ENCODE peak calls at places on chromosomes 5 and 9, in ten cellular contexts. N, G, Q, V, P, L, U, M, O and Z are unnamed samples. For H3K9me3, the result is how much of the 10 kb centered on the place peaks cover.

GRCh38 chr5:40660751-40661150 is 19.0 kb upstream of the PTGER4 start:
- DNase-seq in P (no peak), V (no peak), M (no peak), U (no peak), G (no peak), L (no peak), O (no peak), N (no peak), Q (no peak), Z (no peak)

GRCh38 chr5:80140496-80140895 is 105.3 kb downstream of the THBS4 start:
- DNase-seq in M (no peak), L (no peak), U (no peak), Q (no peak), V (no peak), O (no peak), G (no peak), N (no peak), P (no peak), Z (no peak)

GRCh38 chr5:5270958-5271605 is 131.0 kb downstream of the ADAMTS16 start:
- DNase-seq in L (peak), U (no peak), G (peak), N (no peak), Q (no peak), O (no peak), V (peak), P (peak), M (no peak), Z (no peak)

GRCh38 chr5:135367070-135367469 is 32.0 kb downstream of the MACROH2A1 start:
- DNase-seq in P (no peak), O (no peak), Q (no peak), M (no peak), L (no peak), U (no peak), N (no peak), V (no peak), G (no peak), Z (no peak)

GRCh38 chr5:128498844-128499455 is 39.1 kb downstream of the FBN2 start:
- DNase-seq in L (no peak), O (no peak), U (peak), P (no peak), G (no peak), N (peak), Q (no peak), M (no peak), V (peak), Z (no peak)

GRCh38 chr5:81045389-81045807 is 85.2 kb downstream of the RASGRF2 start:
- DNase-seq in U (no peak), Q (no peak), P (no peak), G (no peak), O (no peak), N (no peak), V (no peak), M (no peak), L (no peak), Z (no peak)

GRCh38 chr5:136053336-136054121 is 24.7 kb downstream of the TGFBI start:
- DNase-seq in N (no peak), M (peak), V (peak), O (no peak), Q (no peak), L (no peak), P (no peak), G (no peak), U (no peak), Z (no peak)

GRCh38 chr5:167634432-167634831 is 657.0 kb upstream of the WWC1 start:
- DNase-seq in L (no peak), O (no peak), M (no peak), P (no peak), N (no peak), Q (no peak), V (no peak), U (no peak), G (no peak), Z (no peak)

GRCh38 chr5:73701566-73701965 is 75.6 kb downstream of the ARHGEF28 start:
- DNase-seq in G (no peak), L (no peak), V (peak), U (no peak), Q (no peak), P (no peak), O (no peak), M (no peak), N (no peak), Z (no peak)

GRCh38 chr5:87243161-87243877 is 24.4 kb upstream of the RASA1 start:
- DNase-seq in N (no peak), G (no peak), O (no peak), V (peak), Q (no peak), P (no peak), L (no peak), M (no peak), U (no peak), Z (no peak)

GRCh38 chr5:102090770-102091169 is 205.3 kb downstream of the SLCO4C1 start:
- DNase-seq in M (peak), G (no peak), N (peak), P (no peak), O (no peak), L (no peak), V (peak), U (peak), Q (no peak), Z (no peak)

GRCh38 chr9:112819635-112820496 is 69.3 kb downstream of the SNX30 start:
- DNase-seq in M (peak), G (peak), V (peak), U (peak), L (peak), N (peak), Q (no peak), P (no peak), O (no peak), Z (no peak)

GRCh38 chr5:159184858-159185381 is 24.4 kb downstream of the RNF145 start:
- DNase-seq in Q (no peak), M (no peak), N (no peak), P (no peak), U (no peak), L (no peak), G (no peak), V (peak), O (no peak), Z (no peak)

GRCh38 chr5:159187674-159188164 is 21.6 kb downstream of the RNF145 start:
- DNase-seq in G (no peak), P (no peak), U (no peak), V (no peak), Q (no peak), M (no peak), N (no peak), O (no peak), L (no peak), Z (no peak)

GRCh38 chr5:159185773-159186172 is 23.6 kb downstream of the RNF145 start:
- DNase-seq in U (no peak), M (no peak), O (no peak), Q (no peak), N (no peak), P (no peak), L (no peak), G (no peak), V (no peak), Z (no peak)

GRCh38 chr5:159184236-159184635 is 25.1 kb downstream of the RNF145 start:
- DNase-seq in N (no peak), L (no peak), Q (no peak), G (no peak), V (no peak), M (no peak), P (no peak), U (no peak), O (no peak), Z (no peak)

GRCh38 chr5:159186319-159186718 is 23.0 kb downstream of the RNF145 start:
- DNase-seq in L (no peak), G (no peak), N (no peak), M (no peak), U (no peak), Q (no peak), V (peak), P (no peak), O (no peak), Z (no peak)
- H3K27ac ChIP-seq in L (no peak), G (no peak), N (no peak), M (no peak), U (no peak), Q (no peak), V (no peak), P (peak), O (no peak), Z (no peak)

DNA sequence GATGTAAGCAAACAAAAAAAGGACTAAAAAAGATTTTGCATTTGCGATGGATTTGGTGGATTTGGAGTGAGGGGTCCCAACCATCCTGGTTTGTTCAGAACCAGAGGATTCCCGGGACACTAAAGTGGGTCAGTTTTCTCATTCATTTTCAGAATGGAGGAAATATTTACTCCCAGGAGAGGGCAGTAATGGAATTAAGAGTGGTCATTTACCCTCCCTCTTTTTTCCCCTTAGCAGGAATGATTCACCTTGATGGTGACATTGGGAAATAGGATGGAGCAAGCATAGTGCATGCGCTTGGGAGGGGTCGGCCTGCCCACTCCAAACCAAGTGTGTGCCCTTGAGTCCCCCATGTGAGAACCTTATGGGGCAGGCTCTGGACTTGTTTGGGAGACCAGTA is 164.2 kb upstream of the PUM3 start:
- DNase-seq in V (peak), M (no peak), N (no peak), Q (no peak), O (no peak), P (no peak), G (no peak), L (no peak), U (no peak), Z (no peak)
- TF ChIP-seq CTCF in V (peak), M (no peak), N (no peak), Q (no peak), O (no peak), P (no peak), G (no peak), L (no peak), U (no peak), Z (no peak)

DNA sequence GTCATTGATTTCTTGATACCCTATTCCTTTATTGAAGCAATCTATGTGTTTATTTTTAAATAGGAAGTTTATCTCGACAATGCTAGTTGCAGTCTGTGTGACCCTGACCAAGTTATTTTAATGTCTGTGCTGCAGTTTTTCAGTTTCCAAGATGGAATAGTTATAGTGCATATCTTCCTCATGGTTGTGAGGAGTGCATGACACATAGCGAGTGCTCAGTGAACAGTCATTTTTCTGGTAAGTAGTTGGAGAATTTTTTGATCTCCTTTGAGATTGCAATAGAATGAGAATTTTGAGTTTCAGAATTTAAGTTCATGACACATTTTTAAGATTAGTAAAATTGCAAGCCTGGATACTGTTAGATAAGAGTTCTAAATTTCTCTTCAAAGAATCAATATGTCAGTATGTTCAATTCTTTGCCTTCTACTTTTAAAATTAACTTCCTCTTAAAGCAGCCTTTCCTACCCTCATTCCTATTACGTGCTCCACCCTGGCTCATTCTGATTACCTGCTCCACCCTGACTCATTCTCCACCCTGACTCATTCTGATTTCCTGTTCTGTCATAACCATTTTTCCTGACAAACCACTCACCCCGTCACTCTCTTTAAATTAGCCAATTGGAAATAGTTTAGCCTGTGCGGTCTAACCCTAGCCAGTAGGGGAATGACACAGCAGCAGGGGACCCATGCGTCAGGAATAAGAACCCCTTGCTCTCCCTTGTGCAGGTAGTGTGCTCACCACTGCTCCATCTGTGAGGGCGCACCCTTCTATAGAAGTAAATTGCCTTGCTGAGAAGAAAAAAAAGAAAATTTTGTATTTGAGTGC is 30.7 kb downstream of the SPIN1 start:
- DNase-seq in N (no peak), V (no peak), M (no peak), P (no peak), Q (no peak), O (no peak), L (no peak), U (no peak), G (no peak), Z (no peak)
- H3K9me3 ChIP-seq in N (under half), V (under half), M (under half), P (under half), Q (under half), O (under half), L (under half), U (under half), G (under half), Z (under half)

GRCh38 chr5:17292434-17293015 is 75.1 kb downstream of the BASP1 start:
- DNase-seq in M (no peak), G (no peak), V (no peak), O (no peak), Q (no peak), N (no peak), P (no peak), L (no peak), U (no peak), Z (no peak)

GRCh38 chr5:17294639-17295311 is 77.3 kb downstream of the BASP1 start:
- DNase-seq in O (no peak), Q (no peak), G (no peak), M (no peak), P (no peak), U (no peak), V (no peak), N (no peak), L (no peak), Z (no peak)

GRCh38 chr5:17289681-17290619 is 72.5 kb downstream of the BASP1 start:
- DNase-seq in U (no peak), O (no peak), V (no peak), G (no peak), M (no peak), L (no peak), N (no peak), Q (no peak), P (no peak), Z (no peak)

GRCh38 chr5:17290620-17290974 is 73.2 kb downstream of the BASP1 start:
- DNase-seq in P (no peak), M (no peak), L (no peak), Q (no peak), G (no peak), O (no peak), N (no peak), V (no peak), U (no peak), Z (no peak)

GRCh38 chr5:17295671-17296070 is 78.2 kb downstream of the BASP1 start:
- DNase-seq in N (no peak), M (no peak), G (no peak), V (no peak), P (no peak), Q (no peak), U (no peak), L (no peak), O (no peak), Z (no peak)
- H3K27ac ChIP-seq in N (no peak), M (no peak), G (no peak), V (no peak), P (no peak), Q (no peak), U (no peak), L (no peak), O (no peak), Z (no peak)

DNA sequence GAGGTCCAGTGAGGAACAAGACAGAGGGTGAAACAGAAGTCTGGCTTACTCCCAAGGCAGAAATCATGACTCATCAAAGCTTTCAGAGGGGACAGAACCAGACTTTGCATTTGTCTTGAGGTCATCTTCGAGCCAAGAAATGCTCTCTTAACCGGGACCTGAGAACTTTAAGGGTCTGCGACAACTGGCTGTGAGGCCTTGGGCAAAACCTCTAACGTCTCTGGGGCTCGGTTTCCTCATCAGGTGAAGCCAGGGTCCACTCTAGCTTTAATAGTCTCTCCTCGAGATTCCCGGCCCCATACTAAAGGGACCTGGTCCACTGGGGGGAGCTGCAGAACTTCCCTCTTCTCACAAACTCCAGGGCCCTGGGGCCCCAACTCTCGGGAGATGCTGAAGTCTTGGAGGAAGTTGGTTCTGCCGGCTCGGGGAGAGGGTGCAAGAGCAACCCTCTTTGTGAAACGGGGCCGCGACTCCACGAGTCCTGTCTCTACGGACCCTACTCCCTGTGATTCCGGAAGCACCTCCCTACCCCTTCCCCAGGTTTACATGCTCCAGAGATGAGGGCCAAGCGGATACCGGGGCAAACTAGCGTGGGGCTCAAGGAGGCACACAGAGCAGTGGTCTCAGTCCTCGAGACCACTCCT is 2.6 kb downstream of the GLIS3 start:
- DNase-seq in G (peak), Q (peak), O (peak), V (peak), N (peak), M (peak), P (no peak), L (peak), U (peak), Z (peak)
- TF ChIP-seq CTCF in G (no peak), Q (peak), O (peak), V (peak), N (peak), M (peak), P (no peak), L (peak), U (peak), Z (peak)